ENCODE peak calls at places on chromosomes 16 and 17, in four cellular contexts. L is tibial nerve, A is K562, Y is HFF-Myc. H is an unnamed sample.

GRCh38 chr16:20954574-20954973 is 54.0 kb downstream of the LYRM1 start:
- DNase-seq in Y (no peak), L (no peak), A (no peak), H (no peak)

GRCh38 chr17:41073676-41074075 is 8.0 kb upstream of the KRTAP2-4 start:
- DNase-seq in A (no peak), L (no peak), Y (no peak), H (no peak)

GRCh38 chr16:28981517-28981916 is 3.3 kb upstream of the LAT start:
- DNase-seq in A (peak), Y (no peak), L (no peak), H (no peak)

GRCh38 chr16:73768786-73769203 is 527.8 kb upstream of the PSMD7 start:
- DNase-seq in Y (no peak), A (no peak), L (no peak), H (no peak)

GRCh38 chr17:39671651-39672521 is 3.6 kb downstream of the PNMT start:
- DNase-seq in Y (no peak), A (peak), L (no peak), H (no peak)

GRCh38 chr17:81483085-81483861 is 29.3 kb downstream of the ACTG1 start:
- DNase-seq in Y (no peak), A (no peak), L (no peak), H (peak)

GRCh38 chr17:49506282-49506681 is 11.2 kb downstream of the NGFR start:
- DNase-seq in Y (no peak), L (no peak), A (no peak), H (no peak)

GRCh38 chr16:15576960-15577958 is 65.7 kb downstream of the MARF1 start:
- DNase-seq in Y (no peak), A (peak), L (no peak), H (no peak)

GRCh38 chr17:27414271-27414670 is 42.0 kb upstream of the KSR1 start:
- DNase-seq in Y (no peak), A (no peak), L (no peak), H (no peak)

GRCh38 chr16:69407702-69408323 is 16.6 kb upstream of the CYB5B start:
- DNase-seq in A (no peak), L (no peak), Y (no peak), H (no peak)

GRCh38 chr16:72098936-72099335 is 5.3 kb downstream of the DHX38 start:
- DNase-seq in Y (no peak), L (no peak), A (no peak), H (no peak)

GRCh38 chr17:79046501-79047280 is 22.7 kb downstream of the C1QTNF1 start:
- DNase-seq in L (no peak), Y (no peak), A (no peak), H (no peak)

GRCh38 chr16:69240336-69240735 is 53.4 kb downstream of the SNTB2 start:
- DNase-seq in L (no peak), Y (no peak), A (no peak), H (no peak)

GRCh38 chr16:11303405-11304138 is 22.4 kb upstream of the PRM1 start:
- DNase-seq in Y (no peak), A (no peak), L (no peak), H (no peak)

GRCh38 chr17:35890774-35891155 is 10.6 kb upstream of the CCL5 start:
- DNase-seq in Y (no peak), A (no peak), L (no peak), H (no peak)

GRCh38 chr16:73011926-73012325 is 36.0 kb downstream of the ZFHX3 start:
- DNase-seq in A (no peak), Y (no peak), L (no peak), H (no peak)

GRCh38 chr17:29625037-29625750 is 2.5 kb upstream of the CORO6 start:
- DNase-seq in Y (no peak), A (no peak), L (no peak), H (no peak)

GRCh38 chr16:15856217-15856616 is 611 bp downstream of the MYH11 start:
- DNase-seq in A (no peak), L (no peak), Y (no peak), H (no peak)

GRCh38 chr16:11615756-11616447 is 29.2 kb upstream of the LITAF start:
- DNase-seq in L (no peak), A (peak), Y (no peak), H (no peak)

GRCh38 chr16:49615606-49616005 is 240.3 kb downstream of the ZNF423 start:
- DNase-seq in Y (no peak), A (no peak), L (no peak), H (no peak)

GRCh38 chr17:14559720-14560119 is 258.8 kb downstream of the HS3ST3B1 start:
- DNase-seq in A (no peak), Y (no peak), L (no peak), H (no peak)

DNA sequence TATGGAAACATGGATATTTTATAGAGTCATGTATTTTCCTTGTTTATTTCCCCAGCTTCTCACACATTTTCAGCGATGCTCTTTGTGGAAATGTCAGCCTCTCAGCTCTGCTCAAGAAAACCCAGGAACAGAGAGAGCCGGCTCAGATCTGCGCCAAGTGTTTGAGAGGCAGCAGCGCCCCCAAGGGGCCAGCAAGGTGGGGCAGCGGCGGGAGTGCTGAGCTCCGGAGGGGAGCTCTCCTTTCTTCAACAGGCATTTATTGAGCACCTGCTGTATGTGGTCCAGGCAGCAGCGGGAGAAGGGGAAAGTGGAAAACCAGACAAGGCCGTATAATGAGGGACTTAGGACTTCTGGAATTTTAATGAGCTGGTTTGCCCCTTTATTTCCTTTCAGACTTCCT is 421.1 kb upstream of the C16orf82 start:
- DNase-seq in Y (no peak), A (peak), L (no peak), H (no peak)
- TF ChIP-seq CTCF in Y (no peak), A (peak), L (no peak), H (no peak)

DNA sequence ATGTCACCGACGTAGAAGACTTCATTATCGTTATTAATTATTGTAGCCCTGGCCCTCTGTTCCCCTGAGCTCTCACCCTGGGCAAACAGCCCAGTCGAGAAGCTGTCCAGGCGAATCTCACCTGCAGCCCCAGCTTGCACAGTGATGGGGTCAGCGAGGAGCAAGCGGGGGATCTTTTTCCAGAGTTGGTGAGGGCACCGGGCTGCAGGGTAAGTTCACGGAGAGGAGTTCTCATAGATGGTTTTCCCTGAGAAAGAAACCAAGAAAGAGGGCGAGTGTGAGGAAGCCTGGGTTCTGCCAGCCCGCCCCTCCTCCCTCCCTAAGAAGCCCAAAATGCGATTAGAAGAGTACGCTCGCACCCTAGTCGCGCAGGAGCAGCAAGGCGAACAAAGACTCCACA is 436 bp downstream of the SPAG5 start:
- DNase-seq in A (no peak), L (no peak), Y (no peak), H (no peak)
- TF ChIP-seq CTCF in A (no peak), L (no peak), Y (no peak), H (no peak)

GRCh38 chr17:916315-916714 is 63.3 kb downstream of the NXN start:
- DNase-seq in Y (no peak), A (no peak), L (no peak), H (no peak)
- TF ChIP-seq CTCF in Y (no peak), A (no peak), L (no peak), H (no peak)

GRCh38 chr16:87352818-87353217 is 30.8 kb downstream of the FBXO31 start:
- DNase-seq in A (no peak), L (no peak), Y (no peak), H (no peak)
- TF ChIP-seq CTCF in A (no peak), L (no peak), Y (no peak), H (no peak)

GRCh38 chr17:72657467-72658317 is 434.8 kb downstream of the SLC39A11 start:
- DNase-seq in Y (no peak), L (no peak), A (no peak), H (no peak)
- TF ChIP-seq CTCF in Y (no peak), L (no peak), A (no peak), H (no peak)

DNA sequence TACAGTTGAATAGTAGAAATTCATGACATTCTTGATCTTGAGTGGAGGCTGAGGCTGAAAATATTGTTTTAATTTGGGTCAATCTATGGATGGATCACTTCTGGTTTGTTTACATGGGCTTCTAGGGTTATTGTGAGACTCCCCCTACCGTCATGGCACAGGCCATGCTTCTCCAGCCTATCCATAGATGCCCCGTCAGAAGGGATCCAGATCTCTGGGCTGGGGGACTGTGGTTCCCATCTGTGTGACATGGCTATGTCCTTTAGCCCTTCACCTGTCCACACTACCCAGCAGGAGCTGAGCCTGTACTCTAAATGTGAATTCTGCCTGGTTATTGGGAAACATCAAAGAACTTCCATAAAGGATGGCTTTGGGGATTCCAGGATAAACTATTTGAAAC is 160.4 kb downstream of the ABCC12 start:
- DNase-seq in A (peak), L (no peak), Y (no peak), H (no peak)
- TF ChIP-seq CTCF in A (no peak), L (no peak), Y (peak), H (no peak)

GRCh38 chr17:83180996-83181481 is 101.6 kb downstream of the METRNL start:
- DNase-seq in A (no peak), L (no peak), Y (no peak), H (no peak)
- TF ChIP-seq CTCF in A (no peak), L (no peak), Y (no peak), H (no peak)

GRCh38 chr16:89069920-89070319 is 23.7 kb upstream of the ACSF3 start:
- DNase-seq in L (no peak), A (no peak), Y (no peak), H (no peak)

GRCh38 chr16:89072216-89073130 is 21.2 kb upstream of the ACSF3 start:
- DNase-seq in A (no peak), L (no peak), Y (peak), H (no peak)

GRCh38 chr16:89070590-89070989 is 23.1 kb upstream of the ACSF3 start:
- DNase-seq in Y (no peak), L (no peak), A (no peak), H (no peak)

GRCh38 chr16:89073346-89074221 is 20.1 kb upstream of the ACSF3 start:
- DNase-seq in A (no peak), L (no peak), Y (no peak), H (no peak)

DNA sequence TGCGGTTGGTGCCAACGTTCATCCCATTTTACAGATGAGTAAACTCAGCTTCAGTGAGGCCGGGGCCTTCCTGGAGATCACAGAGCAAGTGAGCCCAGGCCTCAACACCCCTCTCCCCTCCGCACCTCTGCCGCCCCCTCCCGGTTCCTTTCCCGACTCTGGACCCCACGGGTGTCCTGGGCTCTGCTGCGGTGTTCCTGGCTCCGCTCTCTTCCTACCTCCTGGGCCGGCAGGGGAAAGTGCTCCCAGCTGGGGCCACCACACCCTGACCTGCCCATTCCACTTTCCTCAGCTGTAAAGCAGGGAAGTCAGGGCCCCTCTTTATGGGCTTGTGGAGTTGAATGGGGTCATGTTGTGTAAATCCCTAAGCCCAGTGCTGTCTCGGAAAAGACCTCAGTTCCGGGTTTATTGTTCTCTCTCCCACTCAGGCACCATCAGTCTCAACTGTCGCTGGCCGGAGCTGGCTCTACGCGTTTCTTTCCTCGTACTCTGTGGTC is 21.9 kb upstream of the ACSF3 start:
- DNase-seq in A (peak), L (no peak), Y (no peak), H (no peak)
- TF ChIP-seq CTCF in A (peak), L (no peak), Y (no peak), H (no peak)

DNA sequence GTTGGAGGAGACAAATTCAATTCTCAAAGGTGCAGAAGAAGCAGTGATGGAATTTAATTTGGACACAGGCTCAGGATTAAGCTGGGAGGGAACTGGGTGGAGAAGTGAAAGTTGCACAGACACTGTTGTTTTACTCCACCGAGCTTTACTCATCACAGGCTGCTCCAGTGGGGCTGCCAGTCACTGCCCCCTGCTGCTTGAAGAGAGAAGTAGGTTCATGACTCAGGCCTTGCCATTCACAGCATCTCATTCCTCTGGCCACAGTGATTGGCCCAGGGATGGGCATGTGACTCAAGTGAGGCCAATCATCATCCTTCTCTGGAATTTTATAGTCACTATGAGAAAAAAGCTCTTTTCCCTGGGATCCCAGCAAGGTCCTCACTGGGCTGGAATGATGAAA is 11.8 kb downstream of the GNAO1 start:
- DNase-seq in L (no peak), A (peak), Y (no peak), H (no peak)
- TF ChIP-seq CTCF in L (peak), A (peak), Y (peak), H (no peak)

H was measured in activated B cell treated with CpG ODN at 0.5 μM for 24 hours.